ENCODE peak calls at places on chromosome 2, in five cellular contexts. One of them, this sample, is unnamed.

GRCh38 chr2:102064679-102065674 is 73.2 kb downstream of the IL1R2 start:
- DNase-seq in CD4-positive, CD25-positive, alpha-beta regulatory T cell: no peak
- DNase-seq in ovary: no peak
- DNase-seq in HS-5: no peak
- DNase-seq in GM20000: no peak
- DNase-seq in this sample: no peak

GRCh38 chr2:111679202-111679601 is 204.8 kb downstream of the ANAPC1 start:
- DNase-seq in CD4-positive, CD25-positive, alpha-beta regulatory T cell: peak
- DNase-seq in ovary: no peak
- DNase-seq in GM20000: no peak
- DNase-seq in HS-5: no peak
- DNase-seq in this sample: no peak

GRCh38 chr2:241728627-241729026 is 5.8 kb upstream of the D2HGDH start:
- DNase-seq in HS-5: no peak
- DNase-seq in GM20000: no peak
- DNase-seq in CD4-positive, CD25-positive, alpha-beta regulatory T cell: no peak
- DNase-seq in ovary: no peak
- DNase-seq in this sample: no peak

GRCh38 chr2:237297421-237298155 is 116.4 kb downstream of the COL6A3 start:
- DNase-seq in ovary: no peak
- DNase-seq in HS-5: no peak
- DNase-seq in GM20000: no peak
- DNase-seq in CD4-positive, CD25-positive, alpha-beta regulatory T cell: no peak
- DNase-seq in this sample: no peak

GRCh38 chr2:224850081-224850480 is 133.9 kb upstream of the CCDC195 start:
- DNase-seq in HS-5: no peak
- DNase-seq in ovary: no peak
- DNase-seq in CD4-positive, CD25-positive, alpha-beta regulatory T cell: no peak
- DNase-seq in GM20000: no peak
- DNase-seq in this sample: no peak

GRCh38 chr2:176131617-176132396 is 2.3 kb downstream of the HOXD8 start:
- DNase-seq in HS-5: no peak
- DNase-seq in CD4-positive, CD25-positive, alpha-beta regulatory T cell: no peak
- DNase-seq in GM20000: no peak
- DNase-seq in ovary: no peak
- DNase-seq in this sample: no peak

GRCh38 chr2:233643128-233643527 is 6.9 kb downstream of the UGT1A10 start:
- DNase-seq in GM20000: no peak
- DNase-seq in ovary: no peak
- DNase-seq in CD4-positive, CD25-positive, alpha-beta regulatory T cell: no peak
- DNase-seq in HS-5: no peak
- DNase-seq in this sample: no peak

GRCh38 chr2:43848174-43848573 is 9.4 kb downstream of the ABCG8 start:
- DNase-seq in ovary: no peak
- DNase-seq in HS-5: no peak
- DNase-seq in CD4-positive, CD25-positive, alpha-beta regulatory T cell: no peak
- DNase-seq in GM20000: peak
- DNase-seq in this sample: no peak

GRCh38 chr2:118061135-118061955 is 26.9 kb upstream of the INSIG2 start:
- DNase-seq in HS-5: peak
- DNase-seq in CD4-positive, CD25-positive, alpha-beta regulatory T cell: no peak
- DNase-seq in GM20000: peak
- DNase-seq in ovary: no peak
- DNase-seq in this sample: peak

GRCh38 chr2:27278010-27278409 is 2.8 kb downstream of the DNAJC5G start:
- DNase-seq in ovary: no peak
- DNase-seq in HS-5: no peak
- DNase-seq in GM20000: no peak
- DNase-seq in CD4-positive, CD25-positive, alpha-beta regulatory T cell: no peak
- DNase-seq in this sample: no peak

GRCh38 chr2:44107086-44107740 is 61.5 kb upstream of the PPM1B start:
- DNase-seq in GM20000: peak
- DNase-seq in CD4-positive, CD25-positive, alpha-beta regulatory T cell: no peak
- DNase-seq in HS-5: no peak
- DNase-seq in ovary: no peak
- DNase-seq in this sample: no peak

GRCh38 chr2:192390401-192390800 is 195.7 kb upstream of the TMEFF2 start:
- DNase-seq in HS-5: no peak
- DNase-seq in GM20000: no peak
- DNase-seq in CD4-positive, CD25-positive, alpha-beta regulatory T cell: no peak
- DNase-seq in ovary: no peak
- DNase-seq in this sample: no peak

GRCh38 chr2:217467331-217467730 is 535.5 kb downstream of the TNS1 start:
- DNase-seq in ovary: peak
- DNase-seq in GM20000: no peak
- DNase-seq in HS-5: no peak
- DNase-seq in CD4-positive, CD25-positive, alpha-beta regulatory T cell: no peak
- DNase-seq in this sample: no peak

GRCh38 chr2:8549942-8550341 is 131.9 kb upstream of the ID2 start:
- DNase-seq in GM20000: no peak
- DNase-seq in ovary: no peak
- DNase-seq in CD4-positive, CD25-positive, alpha-beta regulatory T cell: no peak
- DNase-seq in HS-5: no peak
- DNase-seq in this sample: no peak

GRCh38 chr2:155513248-155513647 is 814.8 kb downstream of the KCNJ3 start:
- DNase-seq in CD4-positive, CD25-positive, alpha-beta regulatory T cell: no peak
- DNase-seq in GM20000: no peak
- DNase-seq in HS-5: no peak
- DNase-seq in ovary: no peak
- DNase-seq in this sample: no peak

GRCh38 chr2:63712748-63713147 is 124.0 kb downstream of the MDH1 start:
- DNase-seq in ovary: no peak
- DNase-seq in CD4-positive, CD25-positive, alpha-beta regulatory T cell: no peak
- DNase-seq in GM20000: no peak
- DNase-seq in HS-5: no peak
- DNase-seq in this sample: no peak

GRCh38 chr2:20137131-20137571 is 85.7 kb upstream of the LAPTM4A start:
- DNase-seq in ovary: peak
- DNase-seq in HS-5: no peak
- DNase-seq in GM20000: no peak
- DNase-seq in CD4-positive, CD25-positive, alpha-beta regulatory T cell: no peak
- DNase-seq in this sample: no peak

GRCh38 chr2:120732506-120733237 is 3.0 kb upstream of the GLI2 start:
- DNase-seq in GM20000: no peak
- DNase-seq in ovary: peak
- DNase-seq in CD4-positive, CD25-positive, alpha-beta regulatory T cell: no peak
- DNase-seq in HS-5: no peak
- DNase-seq in this sample: no peak

GRCh38 chr2:54945401-54946219 is 104.6 kb downstream of the RTN4 start:
- DNase-seq in ovary: peak
- DNase-seq in GM20000: peak
- DNase-seq in CD4-positive, CD25-positive, alpha-beta regulatory T cell: no peak
- DNase-seq in HS-5: peak
- DNase-seq in this sample: peak

GRCh38 chr2:157627594-157628281 is 926 bp downstream of the ACVR1C start:
- DNase-seq in CD4-positive, CD25-positive, alpha-beta regulatory T cell: peak
- DNase-seq in HS-5: no peak
- DNase-seq in ovary: no peak
- DNase-seq in GM20000: peak
- DNase-seq in this sample: no peak

GRCh38 chr2:189412330-189412953 is 28.8 kb upstream of the WDR75 start:
- DNase-seq in GM20000: peak
- DNase-seq in ovary: no peak
- DNase-seq in HS-5: no peak
- DNase-seq in CD4-positive, CD25-positive, alpha-beta regulatory T cell: peak
- DNase-seq in this sample: peak

GRCh38 chr2:23286765-23287155 is 98.2 kb upstream of the KLHL29 start:
- DNase-seq in GM20000: no peak
- DNase-seq in HS-5: peak
- DNase-seq in ovary: peak
- DNase-seq in CD4-positive, CD25-positive, alpha-beta regulatory T cell: no peak
- DNase-seq in this sample: no peak

GRCh38 chr2:217414429-217414828 is 554.6 kb upstream of the TNP1 start:
- DNase-seq in HS-5: no peak
- DNase-seq in CD4-positive, CD25-positive, alpha-beta regulatory T cell: no peak
- DNase-seq in GM20000: no peak
- DNase-seq in ovary: no peak
- DNase-seq in this sample: no peak

GRCh38 chr2:100988630-100989417 is 13.3 kb upstream of the RPL31 start:
- DNase-seq in GM20000: no peak
- DNase-seq in ovary: no peak
- DNase-seq in CD4-positive, CD25-positive, alpha-beta regulatory T cell: no peak
- DNase-seq in HS-5: no peak
- DNase-seq in this sample: no peak

GRCh38 chr2:223811757-223812156 is 25.6 kb downstream of the AP1S3 start:
- DNase-seq in CD4-positive, CD25-positive, alpha-beta regulatory T cell: no peak
- DNase-seq in ovary: no peak
- DNase-seq in HS-5: no peak
- DNase-seq in GM20000: no peak
- DNase-seq in this sample: no peak

GRCh38 chr2:39181297-39181696 is 60.4 kb upstream of the SOS1 start:
- DNase-seq in ovary: no peak
- DNase-seq in CD4-positive, CD25-positive, alpha-beta regulatory T cell: no peak
- DNase-seq in HS-5: no peak
- DNase-seq in GM20000: no peak
- DNase-seq in this sample: no peak

GRCh38 chr2:15275341-15275740 is 285.8 kb downstream of the NBAS start:
- DNase-seq in HS-5: no peak
- DNase-seq in ovary: no peak
- DNase-seq in CD4-positive, CD25-positive, alpha-beta regulatory T cell: no peak
- DNase-seq in GM20000: no peak
- DNase-seq in this sample: no peak